ENCODE peak calls at places on chromosomes 3 and 15, in four cellular contexts. Z, P, H and S are unnamed samples. For H3K36me3, the result is how much of the 10 kb centered on the place peaks cover.

GRCh38 chr15:53472883-53473282 is 286.6 kb downstream of the WDR72 start:
- DNase-seq in P (no peak), Z (no peak), H (no peak), S (no peak)

GRCh38 chr3:25325229-25325628 is 102.8 kb upstream of the RARB start:
- DNase-seq in Z (no peak), P (no peak), H (no peak), S (no peak)

GRCh38 chr3:23004971-23005370 is 198.2 kb upstream of the UBE2E2 start:
- DNase-seq in H (peak), Z (no peak), P (no peak), S (no peak)

GRCh38 chr3:73314182-73314951 is 252.9 kb downstream of the EBLN2 start:
- DNase-seq in H (no peak), Z (no peak), P (no peak), S (no peak)

GRCh38 chr15:32687556-32687955 is 30.2 kb upstream of the GREM1 start:
- DNase-seq in Z (no peak), H (peak), P (no peak), S (no peak)

GRCh38 chr3:29072626-29073025 is 208.2 kb upstream of the RBMS3 start:
- DNase-seq in P (no peak), H (no peak), Z (no peak), S (no peak)

GRCh38 chr15:80250614-80251504 is 1.2 kb downstream of the CTXND1 start:
- DNase-seq in Z (no peak), P (no peak), H (no peak), S (peak)

GRCh38 chr3:166123576-166123975 is 286.4 kb upstream of the BCHE start:
- DNase-seq in P (no peak), Z (no peak), H (no peak), S (no peak)

GRCh38 chr3:14516738-14517345 is 23.3 kb downstream of the GRIP2 start:
- DNase-seq in Z (no peak), P (peak), H (no peak), S (no peak)

GRCh38 chr15:69782809-69783208 is 314.9 kb downstream of the TLE3 start:
- DNase-seq in H (no peak), P (no peak), Z (no peak), S (no peak)

GRCh38 chr3:62995142-62995541 is 119.9 kb upstream of the CADPS start:
- DNase-seq in Z (no peak), P (no peak), H (no peak), S (no peak)

GRCh38 chr3:105686324-105686897 is 182.4 kb downstream of the CBLB start:
- DNase-seq in H (no peak), Z (peak), P (no peak), S (peak)

GRCh38 chr3:173589116-173589515 is 191.6 kb downstream of the NLGN1 start:
- DNase-seq in H (no peak), P (no peak), Z (no peak), S (no peak)

GRCh38 chr3:108090701-108091497 is at the start of gene CD47:
- DNase-seq in P (peak), Z (peak), H (peak), S (peak)

GRCh38 chr15:78157203-78157602 is 8.0 kb downstream of the IDH3A start:
- DNase-seq in Z (no peak), P (no peak), H (no peak), S (no peak)

GRCh38 chr15:78159395-78159794 is 10.2 kb downstream of the IDH3A start:
- DNase-seq in P (no peak), H (no peak), Z (no peak), S (no peak)

GRCh38 chr15:78164010-78164409 is 14.8 kb downstream of the IDH3A start:
- DNase-seq in Z (no peak), H (no peak), P (no peak), S (no peak)

GRCh38 chr15:78167227-78167888 is 18.2 kb downstream of the IDH3A start:
- DNase-seq in H (no peak), P (no peak), Z (no peak), S (no peak)

GRCh38 chr15:78162038-78162437 is 12.9 kb downstream of the IDH3A start:
- DNase-seq in H (no peak), Z (no peak), P (no peak), S (no peak)
- H3K36me3 ChIP-seq in H (under half), Z (half or more), P (half or more), S (under half)

DNA sequence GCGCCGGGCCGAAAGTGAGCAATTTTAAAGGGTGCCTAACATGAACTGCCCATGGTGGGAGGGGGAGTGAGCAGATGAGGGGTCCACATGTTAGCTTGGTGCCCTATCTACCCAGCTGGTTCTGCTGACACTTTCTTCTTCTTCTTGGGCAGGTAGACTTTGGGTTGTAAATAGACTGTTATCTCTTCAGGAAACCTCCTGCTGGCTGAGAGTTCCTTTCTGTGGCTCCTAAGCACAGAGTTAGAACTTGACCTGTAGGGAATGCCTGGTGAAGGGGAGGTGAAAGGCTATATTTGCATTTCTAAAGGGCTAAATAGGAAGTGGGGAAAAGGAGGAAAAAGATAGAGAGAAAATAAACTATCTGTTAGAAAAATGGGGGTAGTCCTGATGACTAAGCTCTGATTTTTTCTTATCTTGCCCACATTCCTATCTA is 521.4 kb upstream of the TGFBR2 start:
- DNase-seq in H (no peak), P (no peak), Z (peak), S (peak)
- H3K4me3 ChIP-seq in H (no peak), P (no peak), Z (no peak), S (no peak)

GRCh38 chr3:4687167-4687566 is 194.0 kb downstream of the ITPR1 start:
- DNase-seq in P (no peak), Z (no peak), H (no peak), S (peak)
- H3K36me3 ChIP-seq in P (half or more), Z (under half), H (under half), S (under half)

DNA sequence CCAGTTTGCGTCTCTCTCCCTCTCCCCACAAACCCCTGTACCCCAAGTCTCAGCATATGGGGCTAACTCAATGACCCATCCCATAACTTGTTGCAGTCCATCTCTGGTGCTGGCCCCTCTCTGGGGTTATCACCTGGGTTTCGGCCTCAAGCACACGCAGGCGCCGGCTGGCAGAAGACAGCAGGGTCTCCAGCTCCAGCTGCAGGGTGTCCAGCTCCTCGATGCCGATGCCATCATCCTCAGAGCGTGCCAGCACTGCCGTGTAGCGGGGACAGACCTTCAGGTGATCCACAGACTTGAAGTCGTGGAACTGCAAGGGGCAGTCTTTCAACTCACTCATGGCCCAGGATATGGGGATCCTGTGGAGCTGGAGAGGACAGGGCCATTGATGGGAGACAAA is 1.1 kb downstream of the TADA3 start:
- DNase-seq in Z (no peak), P (no peak), H (no peak), S (no peak)
- H3K4me3 ChIP-seq in Z (no peak), P (peak), H (no peak), S (no peak)

GRCh38 chr3:172086071-172086470 is 46.7 kb downstream of the FNDC3B start:
- DNase-seq in Z (no peak), H (no peak), P (no peak), S (no peak)
- H3K36me3 ChIP-seq in Z (under half), H (under half), P (under half), S (under half)

GRCh38 chr3:71185733-71186455 is 397.6 kb downstream of the FOXP1 start:
- DNase-seq in Z (no peak), H (peak), P (no peak), S (no peak)
- H3K4me3 ChIP-seq in Z (no peak), H (no peak), P (no peak), S (no peak)

DNA sequence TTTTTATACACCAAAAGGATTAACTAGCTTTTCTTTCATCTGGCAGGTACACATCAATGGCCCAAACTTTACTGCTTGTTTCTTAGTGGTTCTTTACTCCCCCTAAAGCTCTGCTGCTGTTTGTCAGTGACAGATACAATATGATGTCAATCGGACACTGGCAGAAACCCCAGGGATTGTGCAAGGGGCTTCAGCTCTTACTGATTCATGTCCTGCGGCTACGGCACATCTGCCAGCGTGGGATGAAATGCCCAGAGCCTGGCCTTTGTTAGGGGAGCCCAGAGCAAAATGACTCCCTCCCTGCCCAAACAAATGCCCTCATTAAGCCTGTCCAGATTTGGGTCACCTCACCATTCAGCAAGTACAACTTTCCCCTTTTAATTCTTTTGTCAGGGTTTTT is 28.3 kb downstream of the SRP14 start:
- DNase-seq in Z (no peak), H (peak), P (no peak), S (peak)
- H3K36me3 ChIP-seq in Z (half or more), H (half or more), P (half or more), S (under half)

GRCh38 chr3:157442729-157443128 is 6.1 kb downstream of the PTX3 start:
- DNase-seq in P (no peak), Z (no peak), H (peak), S (no peak)

GRCh38 chr3:157438371-157438735 is 1.7 kb downstream of the PTX3 start:
- DNase-seq in Z (no peak), P (no peak), H (no peak), S (peak)

GRCh38 chr3:157441102-157441622 is 4.5 kb downstream of the PTX3 start:
- DNase-seq in P (no peak), H (no peak), Z (no peak), S (no peak)

GRCh38 chr3:157436583-157437300 is at the start of gene PTX3:
- DNase-seq in P (no peak), Z (peak), H (peak), S (peak)
- H3K4me3 ChIP-seq in P (peak), Z (peak), H (peak), S (peak)

GRCh38 chr3:55989351-55989750 is 478.9 kb downstream of the ERC2 start:
- DNase-seq in Z (no peak), P (no peak), H (no peak), S (peak)
- H3K36me3 ChIP-seq in Z (under half), P (under half), H (under half), S (under half)

DNA sequence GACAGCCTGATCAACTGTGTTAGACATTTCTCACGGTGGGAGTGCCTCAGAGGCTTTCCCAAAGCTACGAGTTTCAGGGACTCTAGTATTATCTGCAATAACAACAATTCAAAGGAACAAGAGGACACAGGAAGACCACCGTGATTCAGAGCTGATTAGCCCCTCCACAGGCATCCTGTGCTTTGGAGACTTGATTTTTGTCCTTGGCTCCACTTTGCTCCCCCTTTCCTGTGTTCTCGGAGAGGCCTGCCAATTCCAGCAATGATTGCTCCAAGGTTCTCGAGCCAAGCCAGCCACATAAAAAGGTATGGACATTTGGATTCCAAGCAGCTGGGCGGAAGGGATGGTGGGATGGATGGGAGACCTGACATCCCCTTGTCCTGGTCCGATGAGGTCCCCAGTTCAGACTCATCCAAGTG is 14.3 kb downstream of the EHD4 start:
- DNase-seq in P (no peak), Z (no peak), H (no peak), S (no peak)
- H3K4me3 ChIP-seq in P (no peak), Z (no peak), H (no peak), S (no peak)